ENCODE peak calls at places on chromosomes 2 and 18, in ten cellular contexts. L is NCI-H1105; T is GM13977; Z is activated CD4-positive, alpha-beta T cell treated with anti-CD3 and anti-CD28 coated beads for 4 hours; W is HEK293T; H is AG09309; K is stimulated activated CD8-positive, alpha-beta memory T cell treated with anti-CD3 and anti-CD28 coated beads, Interleukin-7, amount 100 ng/mL, for 4 hours; I is GM04504; A is cardiac muscle cell; J is stimulated activated CD4-positive, alpha-beta T cell treated with anti-CD3 and anti-CD28 coated beads, Interleukin-4, amount 100 ng/mL, for 24 hours. Q is an unnamed sample.

GRCh38 chr2:173472112-173472511 is 117.4 kb downstream of the CDCA7 start:
- DNase-seq in L (no peak), T (no peak), Z (no peak), W (no peak), H (no peak), K (no peak), I (no peak), A (no peak), J (no peak), Q (no peak)

GRCh38 chr2:241563981-241564595 is 5.5 kb downstream of the BOK start:
- DNase-seq in L (no peak), T (no peak), Z (no peak), W (no peak), H (no peak), K (no peak), I (no peak), A (no peak), J (no peak), Q (no peak)

GRCh38 chr2:43326116-43326825 is 99.9 kb upstream of the ZFP36L2 start:
- DNase-seq in L (no peak), T (no peak), Z (no peak), W (no peak), H (no peak), K (no peak), I (no peak), A (no peak), J (no peak), Q (no peak)

GRCh38 chr2:134988994-134989605 is 58.1 kb downstream of the MAP3K19 start:
- DNase-seq in L (peak), T (peak), Z (no peak), W (peak), H (peak), K (no peak), I (no peak), A (peak), J (no peak), Q (peak)

GRCh38 chr2:239555566-239555895 is 154.7 kb upstream of the HDAC4 start:
- DNase-seq in L (no peak), T (no peak), Z (no peak), W (no peak), H (no peak), K (no peak), I (no peak), A (no peak), J (no peak), Q (no peak)

GRCh38 chr2:27932396-27932795 is 41.9 kb downstream of the BABAM2 start:
- DNase-seq in L (no peak), T (no peak), Z (no peak), W (no peak), H (no peak), K (no peak), I (no peak), A (no peak), J (no peak), Q (no peak)

GRCh38 chr18:67145586-67146292 is 370.8 kb downstream of the DSEL start:
- DNase-seq in L (no peak), T (no peak), Z (no peak), W (no peak), H (no peak), K (no peak), I (no peak), A (no peak), J (no peak), Q (no peak)

GRCh38 chr2:128690431-128690830 is 371.8 kb upstream of the HS6ST1 start:
- DNase-seq in L (no peak), T (no peak), Z (no peak), W (no peak), H (no peak), K (no peak), I (no peak), A (no peak), J (no peak), Q (no peak)

GRCh38 chr18:10488022-10488421 is 33.6 kb downstream of the APCDD1 start:
- DNase-seq in L (no peak), T (no peak), Z (no peak), W (no peak), H (no peak), K (no peak), I (no peak), A (no peak), J (no peak), Q (no peak)

GRCh38 chr2:105166671-105167070 is 74.9 kb upstream of the GPR45 start:
- DNase-seq in L (no peak), T (no peak), Z (no peak), W (no peak), H (no peak), K (no peak), I (no peak), A (no peak), J (no peak), Q (no peak)

GRCh38 chr2:180979935-180980184 is 545 bp upstream of the UBE2E3 start:
- DNase-seq in L (no peak), T (no peak), Z (no peak), W (no peak), H (no peak), K (no peak), I (peak), A (no peak), J (no peak), Q (no peak)

GRCh38 chr2:204024503-204024902 is 87.9 kb downstream of the ICOS start:
- DNase-seq in L (peak), T (no peak), Z (peak), W (peak), H (no peak), K (no peak), I (peak), A (peak), J (peak), Q (no peak)

GRCh38 chr18:23631746-23632145 is 31.0 kb downstream of the ANKRD29 start:
- DNase-seq in L (no peak), T (no peak), Z (no peak), W (no peak), H (no peak), K (no peak), I (no peak), A (no peak), J (no peak), Q (no peak)

GRCh38 chr2:42984081-42984480 is 191.7 kb upstream of the HAAO start:
- DNase-seq in L (no peak), T (no peak), Z (no peak), W (no peak), H (no peak), K (no peak), I (no peak), A (no peak), J (no peak), Q (no peak)

GRCh38 chr2:54081574-54081973 is 33.8 kb upstream of the ACYP2 start:
- DNase-seq in L (no peak), T (peak), Z (no peak), W (no peak), H (no peak), K (no peak), I (no peak), A (no peak), J (peak), Q (no peak)

GRCh38 chr2:5132281-5132680 is 559.9 kb upstream of the SOX11 start:
- DNase-seq in L (no peak), T (no peak), Z (no peak), W (no peak), H (no peak), K (no peak), I (no peak), A (no peak), J (no peak), Q (no peak)

GRCh38 chr2:24411488-24412146 is 51.3 kb upstream of the ITSN2 start:
- DNase-seq in L (no peak), T (no peak), Z (no peak), W (no peak), H (no peak), K (no peak), I (no peak), A (no peak), J (no peak), Q (no peak)

GRCh38 chr2:215878476-215879063 is 134.8 kb downstream of the MREG start:
- DNase-seq in L (no peak), T (no peak), Z (no peak), W (no peak), H (peak), K (no peak), I (no peak), A (no peak), J (no peak), Q (peak)

GRCh38 chr2:176093145-176093888 is 796 bp downstream of the HOXD13 start:
- DNase-seq in L (no peak), T (no peak), Z (no peak), W (no peak), H (no peak), K (no peak), I (no peak), A (no peak), J (no peak), Q (no peak)

GRCh38 chr2:207768891-207769596 is 662 bp downstream of the FZD5 start:
- DNase-seq in L (no peak), T (peak), Z (peak), W (peak), H (no peak), K (no peak), I (no peak), A (peak), J (peak), Q (no peak)

GRCh38 chr2:235493402-235493774 is 455 bp upstream of the AGAP1 start:
- DNase-seq in L (no peak), T (no peak), Z (no peak), W (peak), H (no peak), K (no peak), I (no peak), A (no peak), J (no peak), Q (no peak)

GRCh38 chr2:27638023-27638637 is 9.3 kb downstream of the GPN1 start:
- DNase-seq in L (no peak), T (no peak), Z (no peak), W (no peak), H (peak), K (no peak), I (no peak), A (no peak), J (peak), Q (no peak)

GRCh38 chr2:210324458-210324857 is 9.5 kb upstream of the MYL1 start:
- DNase-seq in L (no peak), T (no peak), Z (no peak), W (no peak), H (no peak), K (no peak), I (no peak), A (no peak), J (no peak), Q (no peak)

GRCh38 chr2:235087812-235088607 is 136.2 kb downstream of the SH3BP4 start:
- DNase-seq in L (no peak), T (no peak), Z (no peak), W (no peak), H (no peak), K (no peak), I (no peak), A (no peak), J (no peak), Q (no peak)

GRCh38 chr18:36075862-36076587 is 8.7 kb upstream of the RPRD1A start:
- DNase-seq in L (no peak), T (no peak), Z (no peak), W (no peak), H (peak), K (no peak), I (peak), A (no peak), J (no peak), Q (peak)

GRCh38 chr2:100959225-100959880 is 42.7 kb upstream of the RPL31 start:
- DNase-seq in L (no peak), T (no peak), Z (no peak), W (no peak), H (peak), K (no peak), I (no peak), A (no peak), J (no peak), Q (no peak)

GRCh38 chr2:105114551-105114950 is 76.7 kb downstream of the MRPS9 start:
- DNase-seq in L (no peak), T (peak), Z (no peak), W (peak), H (peak), K (no peak), I (peak), A (peak), J (no peak), Q (peak)

GRCh38 chr2:71589763-71590162 is 136.4 kb downstream of the DYSF start:
- DNase-seq in L (no peak), T (no peak), Z (no peak), W (no peak), H (no peak), K (no peak), I (no peak), A (peak), J (no peak), Q (no peak)

GRCh38 chr2:144914622-144915230 is 394.8 kb upstream of the ZEB2 start:
- DNase-seq in L (no peak), T (no peak), Z (no peak), W (no peak), H (peak), K (no peak), I (peak), A (no peak), J (no peak), Q (peak)

GRCh38 chr2:113167115-113167932 is 6.4 kb upstream of the PSD4 start:
- DNase-seq in L (no peak), T (no peak), Z (no peak), W (peak), H (no peak), K (no peak), I (no peak), A (no peak), J (peak), Q (no peak)

GRCh38 chr18:45588831-45589558 is 26.3 kb upstream of the SLC14A2 start:
- DNase-seq in L (no peak), T (no peak), Z (no peak), W (no peak), H (no peak), K (no peak), I (peak), A (no peak), J (no peak), Q (peak)

GRCh38 chr18:43195421-43195820 is 79.9 kb upstream of the RIT2 start:
- DNase-seq in L (no peak), T (no peak), Z (no peak), W (no peak), H (no peak), K (no peak), I (no peak), A (no peak), J (no peak), Q (no peak)

GRCh38 chr2:149989447-149990063 is 402.0 kb upstream of the MMADHC start:
- DNase-seq in L (no peak), T (no peak), Z (no peak), W (no peak), H (no peak), K (no peak), I (no peak), A (no peak), J (no peak), Q (peak)

GRCh38 chr2:114548151-114548550 is 105.7 kb downstream of the DPP10 start:
- DNase-seq in L (no peak), T (no peak), Z (no peak), W (no peak), H (no peak), K (no peak), I (no peak), A (no peak), J (no peak), Q (no peak)

GRCh38 chr18:58161659-58162058 is 117.6 kb downstream of the NEDD4L start:
- DNase-seq in L (no peak), T (no peak), Z (no peak), W (peak), H (no peak), K (no peak), I (no peak), A (peak), J (no peak), Q (no peak)

GRCh38 chr2:233262562-233262961 is 11.1 kb downstream of the ATG16L1 start:
- DNase-seq in L (no peak), T (no peak), Z (no peak), W (no peak), H (no peak), K (no peak), I (no peak), A (no peak), J (no peak), Q (no peak)

GRCh38 chr2:65175894-65176527 is 46.1 kb upstream of the RAB1A start:
- DNase-seq in L (no peak), T (no peak), Z (no peak), W (no peak), H (no peak), K (no peak), I (no peak), A (no peak), J (no peak), Q (no peak)

GRCh38 chr18:708096-708495 is 4.3 kb downstream of the ENOSF1 start:
- DNase-seq in L (no peak), T (no peak), Z (no peak), W (no peak), H (no peak), K (no peak), I (no peak), A (no peak), J (no peak), Q (no peak)